ENCODE peak calls at places on chromosome 2, in seven cellular contexts. C, B, S, J, H, V and Y are unnamed samples.
A peak's percentile ranks its signal among the peaks of the same experiment; 100 is the strongest.

GRCh38 chr2:16608661-16609643 is 56.7 kb downstream of the CYRIA start:
- DNase-seq in C (peak; percentile 87), B (peak; percentile 83), S (peak; percentile 91), J (peak; percentile 77), H (peak; percentile 91), V (peak; percentile 94), Y (peak; percentile 94)

GRCh38 chr2:181924336-181924735 is 32.8 kb downstream of the ITPRID2 start:
- DNase-seq in C (no peak), B (no peak), S (no peak), J (no peak), H (no peak), V (no peak), Y (no peak)

GRCh38 chr2:135744761-135745314 is 3.2 kb downstream of the UBXN4 start:
- DNase-seq in C (peak; percentile 51), B (peak; percentile 9), S (no peak), J (peak; percentile 80), H (no peak), V (no peak), Y (peak; percentile 29)

GRCh38 chr2:3637692-3638455 is 20.1 kb upstream of the ALLC start:
- DNase-seq in C (no peak), B (no peak), S (peak; percentile 43), J (no peak), H (peak; percentile 74), V (peak; percentile 67), Y (peak; percentile 72)

GRCh38 chr2:79622508-79622907 is 109.7 kb downstream of the CTNNA2 start:
- DNase-seq in C (peak; percentile 2), B (no peak), S (no peak), J (no peak), H (no peak), V (no peak), Y (no peak)

GRCh38 chr2:127173073-127173472 is 47.0 kb downstream of the CYP27C1 start:
- DNase-seq in C (peak; percentile 98), B (peak; percentile 91), S (no peak), J (peak; percentile 89), H (peak; percentile 11), V (no peak), Y (no peak)

GRCh38 chr2:76862901-76863300 is 659.3 kb downstream of the LRRTM4 start:
- DNase-seq in C (no peak), B (no peak), S (no peak), J (no peak), H (no peak), V (no peak), Y (no peak)

GRCh38 chr2:190635781-190636180 is 13.1 kb upstream of the NAB1 start:
- DNase-seq in C (peak; percentile 13), B (no peak), S (no peak), J (no peak), H (no peak), V (no peak), Y (no peak)

GRCh38 chr2:207403950-207404349 is 125.8 kb upstream of the CREB1 start:
- DNase-seq in C (no peak), B (peak; percentile 10), S (no peak), J (no peak), H (no peak), V (no peak), Y (no peak)

GRCh38 chr2:119407430-119408220 is 24.0 kb upstream of the TMEM37 start:
- DNase-seq in C (peak; percentile 71), B (peak; percentile 78), S (no peak), J (peak; percentile 53), H (no peak), V (no peak), Y (no peak)

GRCh38 chr2:205748660-205749059 is 66.4 kb downstream of the NRP2 start:
- DNase-seq in C (peak; percentile 48), B (no peak), S (no peak), J (peak; percentile 98), H (no peak), V (no peak), Y (no peak)

GRCh38 chr2:189060096-189060642 is 86.0 kb downstream of the COL3A1 start:
- DNase-seq in C (no peak), B (no peak), S (no peak), J (peak; percentile 21), H (no peak), V (no peak), Y (no peak)

GRCh38 chr2:47246646-47247045 is 91.5 kb upstream of the STPG4 start:
- DNase-seq in C (no peak), B (no peak), S (no peak), J (no peak), H (no peak), V (no peak), Y (no peak)

GRCh38 chr2:47251404-47251675 is 96.2 kb upstream of the STPG4 start:
- DNase-seq in C (no peak), B (no peak), S (no peak), J (no peak), H (no peak), V (no peak), Y (no peak)

GRCh38 chr2:47250576-47251403 is 95.7 kb upstream of the STPG4 start:
- DNase-seq in C (no peak), B (no peak), S (no peak), J (peak; percentile 54), H (no peak), V (no peak), Y (no peak)

GRCh38 chr2:47249931-47250330 is 94.8 kb upstream of the STPG4 start:
- DNase-seq in C (no peak), B (no peak), S (no peak), J (no peak), H (no peak), V (no peak), Y (no peak)

GRCh38 chr2:47249427-47249826 is 94.3 kb upstream of the STPG4 start:
- DNase-seq in C (peak; percentile 60), B (no peak), S (no peak), J (no peak), H (no peak), V (no peak), Y (no peak)
- H3K4me3 ChIP-seq in C (no peak overlapping the region), B (no peak overlapping the region), S (no peak overlapping the region), J (no peak overlapping the region), H (no peak overlapping the region), V (no peak overlapping the region), Y (no peak overlapping the region)

GRCh38 chr2:238158807-238159539 is at the start of gene ERFE:
- DNase-seq in C (peak; percentile 69), B (peak; percentile 54), S (peak; percentile 70), J (no peak), H (no peak), V (peak; percentile 87), Y (peak; percentile 84)

GRCh38 chr2:238159676-238160205 is 971 bp downstream of the ERFE start:
- DNase-seq in C (no peak), B (no peak), S (peak; percentile 52), J (no peak), H (no peak), V (peak; percentile 75), Y (peak; percentile 73)

GRCh38 chr2:238155761-238156694 is 2.7 kb upstream of the ERFE start:
- DNase-seq in C (no peak), B (peak; percentile 43), S (peak; percentile 27), J (no peak), H (no peak), V (peak; percentile 42), Y (peak; percentile 41)

GRCh38 chr2:238157506-238158017 is 1.2 kb upstream of the ERFE start:
- DNase-seq in C (no peak), B (no peak), S (peak; percentile 35), J (no peak), H (no peak), V (peak; percentile 54), Y (no peak)

DNA sequence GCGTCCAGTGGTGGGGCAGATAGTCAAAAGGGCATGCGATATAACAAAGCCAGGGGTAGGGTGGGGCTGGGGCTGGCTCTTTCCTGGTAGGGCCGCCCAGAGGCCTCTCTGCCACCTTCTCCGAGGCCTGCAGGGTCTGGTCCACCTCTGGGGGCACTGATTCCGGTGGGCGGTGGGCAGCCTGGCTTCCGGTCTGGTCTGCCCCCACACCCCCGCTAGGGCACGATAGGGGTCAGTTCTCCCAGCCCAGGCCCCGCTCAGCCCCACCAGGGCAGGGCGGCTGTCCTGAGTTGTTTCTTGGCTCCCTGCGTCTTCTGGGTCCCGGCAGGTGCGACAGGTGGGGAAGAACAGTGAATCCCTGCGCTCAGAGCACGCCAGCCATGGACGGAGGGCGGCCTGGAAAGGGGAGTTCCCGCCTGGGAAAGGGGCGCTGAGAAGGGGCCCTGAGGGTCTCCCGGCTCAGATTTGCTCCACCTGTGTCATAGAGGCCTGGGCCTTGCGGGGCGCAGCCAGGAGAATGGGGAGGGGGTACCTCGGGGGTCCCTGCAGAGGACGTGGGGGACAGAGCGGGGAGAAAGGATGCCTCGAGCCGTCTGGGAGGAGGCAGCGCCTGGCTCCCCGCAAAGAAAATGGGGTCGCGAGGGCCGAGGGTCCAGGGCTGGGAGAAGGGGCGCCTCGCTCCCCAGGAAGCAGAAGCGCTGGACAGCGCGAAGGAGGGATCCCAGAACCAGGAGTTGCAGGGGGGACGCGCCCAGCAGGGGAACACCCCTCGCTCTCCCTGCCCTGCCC is 558 bp upstream of the ERFE start:
- DNase-seq in C (no peak), B (no peak), S (peak; percentile 52), J (no peak), H (no peak), V (no peak), Y (peak; percentile 69)
- H3K4me3 ChIP-seq in C (no peak overlapping the region), B (peak overlapping the region; percentile 15), S (no peak overlapping the region), J (peak overlapping the region; percentile 42), H (peak overlapping the region; percentile 44), V (no peak overlapping the region), Y (no peak overlapping the region)

GRCh38 chr2:185132501-185133041 is 534.2 kb downstream of the ZNF804A start:
- DNase-seq in C (no peak), B (no peak), S (peak; percentile 51), J (no peak), H (peak; percentile 69), V (peak; percentile 59), Y (peak; percentile 72)

GRCh38 chr2:185142677-185143076 is 544.3 kb downstream of the ZNF804A start:
- DNase-seq in C (no peak), B (no peak), S (no peak), J (no peak), H (no peak), V (no peak), Y (no peak)

DNA sequence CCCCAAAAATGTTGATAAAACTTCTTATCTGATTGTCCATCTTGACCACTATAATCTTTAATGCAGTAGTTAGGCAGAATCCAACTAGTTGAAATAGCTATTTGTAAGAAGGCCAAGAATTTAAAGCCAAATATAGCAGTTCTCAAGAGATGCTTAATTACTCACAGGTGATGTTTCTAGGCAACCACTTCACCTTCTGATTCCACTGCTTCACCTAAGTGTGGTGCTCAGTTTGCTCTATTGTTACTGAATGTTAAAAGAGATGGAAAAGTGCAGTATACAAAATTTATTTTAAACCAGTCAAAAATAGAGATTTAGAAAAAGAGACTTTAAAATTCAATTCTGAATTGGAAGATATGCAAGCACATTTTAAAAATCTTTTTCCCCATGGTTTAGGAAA is 539.4 kb downstream of the ZNF804A start:
- DNase-seq in C (no peak), B (no peak), S (no peak), J (no peak), H (no peak), V (no peak), Y (no peak)
- H3K4me3 ChIP-seq in C (no peak overlapping the region), B (no peak overlapping the region), S (no peak overlapping the region), J (no peak overlapping the region), H (no peak overlapping the region), V (no peak overlapping the region), Y (no peak overlapping the region)

DNA sequence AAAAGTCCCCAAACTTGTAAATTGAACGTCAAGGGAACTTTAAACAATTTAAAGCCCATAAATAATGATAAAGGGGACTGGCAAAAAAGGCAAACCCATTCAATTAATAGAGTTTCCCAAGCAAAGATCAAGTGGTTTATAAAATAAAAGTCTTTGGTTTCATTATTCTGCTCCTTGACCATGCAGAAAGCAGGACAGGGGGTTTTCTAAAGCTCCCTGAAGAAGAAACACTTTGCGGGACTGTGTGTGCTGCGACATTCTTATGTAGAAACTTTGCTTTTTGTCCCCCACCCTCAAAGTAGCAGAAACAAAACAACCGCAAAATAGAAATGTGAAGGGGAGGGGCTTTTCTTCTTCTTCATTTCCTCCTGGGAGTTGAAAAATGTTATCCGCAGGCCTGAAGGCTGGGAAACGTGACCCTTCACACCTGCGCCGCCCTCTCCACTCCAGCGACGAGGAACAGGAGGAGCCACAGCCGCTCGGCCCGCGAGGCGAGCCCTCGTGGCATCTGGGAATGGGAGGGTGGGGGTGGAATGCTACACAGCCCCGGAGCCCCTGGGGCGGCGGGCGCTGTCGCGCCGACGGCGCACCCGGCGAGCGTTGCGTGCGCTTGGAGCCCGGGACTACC is 4.2 kb upstream of the GBX2 start:
- DNase-seq in C (no peak), B (no peak), S (no peak), J (no peak), H (no peak), V (no peak), Y (no peak)
- H3K4me3 ChIP-seq in C (no peak overlapping the region), B (no peak overlapping the region), S (no peak overlapping the region), J (no peak overlapping the region), H (no peak overlapping the region), V (no peak overlapping the region), Y (no peak overlapping the region)